ENCODE peak calls at places on chromosomes 12 and 14, in ten cellular contexts. S, T, R, E, G, N, X, H, Q and I are unnamed samples. For H3K36me3, the result is how much of the 10 kb centered on the place peaks cover.

GRCh38 chr14:56340921-56341320 is 222.7 kb downstream of the PELI2 start:
- DNase-seq in N (no peak), R (no peak), T (no peak), Q (no peak), E (no peak), H (no peak), S (no peak), G (no peak), X (no peak), I (no peak)

GRCh38 chr12:42568952-42569916 is 20.3 kb downstream of the PRICKLE1 start:
- DNase-seq in R (peak), Q (peak), X (no peak), T (peak), H (no peak), G (no peak), S (no peak), E (no peak), N (no peak), I (no peak)

GRCh38 chr12:4307593-4308333 is 13.2 kb upstream of the TIGAR start:
- DNase-seq in Q (peak), R (peak), G (peak), S (no peak), E (no peak), N (peak), X (peak), T (peak), H (peak), I (peak)

GRCh38 chr12:55728932-55729591 is at the start of gene CD63:
- DNase-seq in S (peak), R (peak), G (peak), H (peak), T (peak), Q (peak), N (peak), E (peak), X (peak), I (peak)

GRCh38 chr12:123085730-123086487 is 65.0 kb downstream of the PITPNM2 start:
- DNase-seq in Q (peak), H (peak), N (peak), E (no peak), G (no peak), T (peak), X (peak), R (no peak), S (peak), I (no peak)

GRCh38 chr12:51131745-51132521 is 41.0 kb downstream of the TFCP2 start:
- DNase-seq in N (no peak), S (no peak), R (no peak), T (no peak), G (no peak), H (no peak), Q (no peak), X (no peak), E (no peak), I (no peak)

GRCh38 chr12:19402743-19403400 is 36.4 kb upstream of the AEBP2 start:
- DNase-seq in S (peak), N (peak), R (no peak), G (no peak), Q (no peak), H (peak), E (no peak), T (peak), X (peak), I (no peak)

GRCh38 chr14:55026441-55026792 is 482 bp downstream of the WDHD1 start:
- DNase-seq in T (no peak), N (no peak), E (no peak), X (no peak), S (no peak), G (no peak), Q (peak), H (no peak), R (no peak), I (no peak)

GRCh38 chr14:56213288-56213687 is 95.1 kb downstream of the PELI2 start:
- DNase-seq in Q (no peak), X (no peak), G (no peak), T (no peak), R (no peak), N (no peak), E (no peak), S (no peak), H (no peak), I (no peak)

GRCh38 chr12:82931349-82932116 is 244.8 kb downstream of the TMTC2 start:
- DNase-seq in R (peak), Q (peak), H (no peak), X (no peak), N (no peak), T (no peak), S (no peak), G (no peak), E (no peak), I (no peak)

GRCh38 chr14:59566725-59567124 is 9.9 kb downstream of the CCDC175 start:
- DNase-seq in E (no peak), Q (no peak), N (no peak), T (no peak), R (no peak), G (no peak), X (no peak), S (no peak), H (no peak), I (no peak)

GRCh38 chr12:16553457-16553856 is 52.5 kb downstream of the LMO3 start:
- DNase-seq in N (no peak), T (peak), Q (no peak), H (no peak), R (no peak), X (no peak), E (no peak), G (no peak), S (no peak), I (no peak)

GRCh38 chr14:95258156-95258555 is 61.6 kb downstream of the CLMN start:
- DNase-seq in N (no peak), X (no peak), T (no peak), H (no peak), R (no peak), Q (no peak), S (no peak), G (no peak), E (no peak), I (no peak)

GRCh38 chr14:58598028-58598850 is 39.5 kb upstream of the DACT1 start:
- DNase-seq in N (no peak), X (no peak), S (no peak), E (no peak), R (no peak), H (no peak), Q (no peak), T (no peak), G (no peak), I (no peak)

GRCh38 chr14:78848234-78848820 is 678.2 kb downstream of the NRXN3 start:
- DNase-seq in S (no peak), Q (peak), R (peak), G (no peak), X (no peak), N (peak), H (peak), T (peak), E (no peak), I (no peak)

GRCh38 chr12:56836800-56837663 is 73.9 kb downstream of the HSD17B6 start:
- DNase-seq in R (no peak), S (no peak), G (no peak), H (no peak), E (no peak), N (no peak), T (peak), X (no peak), Q (peak), I (no peak)

GRCh38 chr14:97713023-97713422 is 915.8 kb downstream of the VRK1 start:
- DNase-seq in E (no peak), T (peak), Q (no peak), G (no peak), S (no peak), N (no peak), R (no peak), H (no peak), X (no peak), I (no peak)

GRCh38 chr12:121132601-121133481 is at the start of gene P2RX7:
- DNase-seq in X (peak), H (peak), T (peak), G (peak), N (peak), Q (peak), S (peak), E (peak), R (peak), I (peak)

GRCh38 chr12:547883-548470 is 88.2 kb downstream of the B4GALNT3 start:
- DNase-seq in S (no peak), H (no peak), G (peak), E (no peak), R (no peak), N (no peak), X (no peak), Q (no peak), T (no peak), I (no peak)

GRCh38 chr12:67358686-67359374 is 89.7 kb downstream of the CAND1 start:
- DNase-seq in N (no peak), E (no peak), Q (peak), R (no peak), G (no peak), X (no peak), H (no peak), T (peak), S (no peak), I (no peak)

GRCh38 chr12:77494306-77494705 is 336.4 kb upstream of the NAV3 start:
- DNase-seq in N (no peak), S (no peak), X (no peak), R (no peak), Q (peak), G (no peak), H (no peak), T (peak), E (no peak), I (no peak)

GRCh38 chr14:96634481-96634880 is 132.3 kb downstream of the PAPOLA start:
- DNase-seq in R (no peak), E (no peak), S (no peak), Q (no peak), G (no peak), N (no peak), T (no peak), X (no peak), H (no peak), I (no peak)

GRCh38 chr14:26841920-26842741 is 244.3 kb upstream of the NOVA1 start:
- DNase-seq in S (no peak), G (no peak), T (peak), Q (peak), X (no peak), R (no peak), N (peak), E (no peak), H (no peak), I (peak)

GRCh38 chr12:53053223-53054111 is 3.6 kb downstream of the TNS2 start:
- DNase-seq in N (peak), Q (peak), R (peak), S (no peak), X (peak), G (peak), T (no peak), E (no peak), H (peak), I (no peak)

GRCh38 chr14:50344116-50344775 is 32.1 kb downstream of the DMAC2L start:
- DNase-seq in R (no peak), S (no peak), N (no peak), E (no peak), T (peak), X (no peak), G (no peak), H (no peak), Q (no peak), I (no peak)

GRCh38 chr12:54373619-54374554 is 9.6 kb upstream of the GPR84 start:
- DNase-seq in S (no peak), N (no peak), Q (no peak), X (no peak), R (no peak), E (no peak), G (no peak), H (no peak), T (no peak), I (no peak)

GRCh38 chr12:59383426-59383822 is 212.4 kb upstream of the SLC16A7 start:
- DNase-seq in N (no peak), R (no peak), T (peak), E (no peak), G (no peak), H (no peak), S (no peak), Q (peak), X (no peak), I (no peak)

GRCh38 chr14:84036863-84037262 is 1493.1 kb upstream of the FLRT2 start:
- DNase-seq in G (no peak), R (no peak), E (no peak), N (no peak), T (peak), Q (peak), X (no peak), H (no peak), S (no peak), I (no peak)

GRCh38 chr12:2384533-2385328 is 331.9 kb downstream of the CACNA1C start:
- DNase-seq in T (peak), N (no peak), R (no peak), G (no peak), X (no peak), Q (peak), H (no peak), E (no peak), S (no peak), I (no peak)

GRCh38 chr14:34826661-34827060 is 48.5 kb downstream of the BAZ1A start:
- DNase-seq in N (no peak), G (no peak), Q (peak), T (peak), X (no peak), S (no peak), R (no peak), H (no peak), E (no peak), I (no peak)

GRCh38 chr14:84028205-84028604 is 1501.7 kb upstream of the FLRT2 start:
- DNase-seq in X (no peak), N (no peak), E (no peak), R (no peak), G (no peak), T (no peak), S (no peak), Q (no peak), H (no peak), I (no peak)

GRCh38 chr14:101071493-101071891 is 168.0 kb upstream of the RTL1 start:
- DNase-seq in S (peak), E (no peak), N (no peak), Q (no peak), X (no peak), H (no peak), G (no peak), R (no peak), T (no peak), I (no peak)

GRCh38 chr12:17640615-17641014 is 449.4 kb downstream of the RERGL start:
- DNase-seq in Q (no peak), H (no peak), N (no peak), E (no peak), X (no peak), R (no peak), G (no peak), T (no peak), S (no peak), I (no peak)

GRCh38 chr12:62660763-62661162 is 194.1 kb downstream of the MON2 start:
- DNase-seq in Q (peak), H (no peak), G (no peak), T (peak), S (no peak), N (no peak), R (no peak), E (no peak), X (no peak), I (no peak)

GRCh38 chr12:11771895-11772502 is 122.5 kb downstream of the ETV6 start:
- DNase-seq in E (no peak), H (no peak), N (no peak), T (peak), R (no peak), X (no peak), S (no peak), Q (no peak), G (no peak), I (no peak)

GRCh38 chr12:93669452-93669851 is 7.7 kb upstream of the CRADD start:
- DNase-seq in S (no peak), G (no peak), H (no peak), Q (no peak), T (no peak), N (no peak), R (no peak), E (no peak), X (no peak), I (no peak)

GRCh38 chr12:105931104-105931503 is 207.7 kb downstream of the NUAK1 start:
- DNase-seq in G (no peak), E (no peak), R (no peak), S (no peak), Q (no peak), T (no peak), X (no peak), H (no peak), N (no peak), I (no peak)

GRCh38 chr12:104339663-104340062 is 36.1 kb downstream of the EID3 start:
- DNase-seq in G (no peak), R (no peak), S (no peak), X (no peak), E (no peak), Q (no peak), T (peak), H (no peak), N (no peak), I (no peak)

GRCh38 chr12:111443586-111443985 is 37.9 kb downstream of the SH2B3 start:
- DNase-seq in G (no peak), N (peak), H (no peak), S (no peak), R (no peak), X (no peak), E (no peak), T (peak), Q (no peak), I (no peak)

GRCh38 chr14:31998220-31998559 is 78.9 kb upstream of the ARHGAP5 start:
- DNase-seq in E (no peak), X (no peak), N (no peak), T (no peak), H (no peak), S (no peak), Q (no peak), G (no peak), R (no peak), I (no peak)
- H3K36me3 ChIP-seq in E (under half), X (under half), N (under half), T (under half), H (under half), S (under half), Q (under half), G (under half), R (under half), I (under half)

GRCh38 chr12:117053597-117054201 is 45.5 kb downstream of the TESC start:
- DNase-seq in S (no peak), T (no peak), Q (no peak), E (no peak), X (no peak), R (no peak), G (no peak), H (no peak), N (no peak), I (no peak)
- H3K36me3 ChIP-seq in S (under half), T (under half), Q (under half), E (under half), X (under half), R (under half), G (under half), H (under half), N (under half), I (under half)

GRCh38 chr14:67576216-67576615 is 23.9 kb downstream of the PIGH start:
- DNase-seq in X (no peak), N (no peak), R (no peak), E (no peak), H (no peak), S (no peak), T (no peak), Q (no peak), G (no peak), I (no peak)
- H3K36me3 ChIP-seq in X (under half), N (under half), R (under half), E (under half), H (under half), S (under half), T (under half), Q (under half), G (under half), I (under half)

GRCh38 chr14:24150993-24151392 is 3.7 kb downstream of the RNF31 start:
- DNase-seq in G (no peak), Q (no peak), N (no peak), X (no peak), S (peak), E (no peak), R (no peak), H (no peak), T (no peak), I (no peak)

GRCh38 chr14:24149302-24149969 is 2.1 kb downstream of the RNF31 start:
- DNase-seq in N (no peak), S (no peak), H (no peak), Q (no peak), G (no peak), R (no peak), E (no peak), T (no peak), X (no peak), I (no peak)

GRCh38 chr14:24150567-24150966 is 3.3 kb downstream of the RNF31 start:
- DNase-seq in E (no peak), S (peak), H (no peak), R (no peak), T (no peak), X (no peak), Q (no peak), G (no peak), N (no peak), I (no peak)

GRCh38 chr14:24150061-24150460 is 2.8 kb downstream of the RNF31 start:
- DNase-seq in S (peak), H (no peak), Q (no peak), T (no peak), E (no peak), X (no peak), N (no peak), G (no peak), R (no peak), I (no peak)

DNA sequence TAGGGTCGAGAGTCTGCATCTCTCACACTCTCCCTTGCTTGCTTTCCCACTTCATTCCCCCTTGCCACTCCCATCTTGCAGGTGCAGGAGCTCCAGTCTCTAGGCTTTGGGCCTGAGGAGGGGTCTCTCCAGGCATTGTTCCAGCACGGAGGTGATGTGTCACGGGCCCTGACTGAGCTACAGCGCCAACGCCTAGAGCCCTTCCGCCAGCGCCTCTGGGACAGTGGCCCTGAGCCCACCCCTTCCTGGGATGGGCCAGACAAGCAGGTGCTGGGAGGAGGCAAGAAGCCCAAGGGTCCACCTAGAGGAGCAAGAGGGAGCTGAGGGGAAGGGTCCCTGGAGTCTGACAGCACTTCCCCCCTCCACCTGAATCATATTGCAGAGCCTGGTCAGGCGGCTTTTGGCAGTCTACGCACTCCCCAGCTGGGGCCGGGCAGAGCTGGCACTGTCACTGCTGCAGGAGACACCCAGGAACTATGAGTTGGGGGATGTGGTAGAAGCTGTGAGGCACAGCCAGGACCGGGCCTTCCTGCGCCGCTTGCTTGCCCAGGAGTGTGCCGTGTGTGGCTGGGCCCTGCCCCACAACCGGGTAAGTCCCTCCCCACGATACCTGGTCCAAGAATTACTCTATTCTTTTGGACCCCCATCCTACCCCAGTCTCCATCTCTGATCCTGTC is 4.2 kb downstream of the RNF31 start:
- DNase-seq in N (no peak), G (no peak), H (no peak), T (no peak), Q (no peak), E (no peak), S (no peak), X (no peak), R (no peak), I (no peak)
- H3K36me3 ChIP-seq in N (under half), G (under half), H (half or more), T (under half), Q (half or more), E (half or more), S (under half), X (half or more), R (under half), I (under half)

GRCh38 chr12:118164798-118165486 is 29.0 kb downstream of the PEBP1 start:
- DNase-seq in N (peak), T (no peak), H (no peak), E (no peak), R (peak), Q (peak), S (no peak), G (no peak), X (no peak), I (no peak)
- H3K36me3 ChIP-seq in N (under half), T (under half), H (under half), E (under half), R (under half), Q (half or more), S (under half), G (under half), X (half or more), I (under half)

GRCh38 chr14:103696027-103696402 is 19.2 kb downstream of the XRCC3 start:
- DNase-seq in S (no peak), T (no peak), N (no peak), X (peak), Q (no peak), G (no peak), E (no peak), H (no peak), R (no peak), I (no peak)

GRCh38 chr14:103697196-103697595 is 18.1 kb downstream of the XRCC3 start:
- DNase-seq in G (no peak), X (no peak), S (no peak), H (no peak), T (no peak), E (no peak), N (no peak), R (no peak), Q (no peak), I (no peak)

GRCh38 chr14:103694572-103695026 is 20.7 kb downstream of the XRCC3 start:
- DNase-seq in E (no peak), H (no peak), S (no peak), Q (no peak), T (no peak), N (no peak), X (no peak), R (peak), G (no peak), I (no peak)

GRCh38 chr14:103696466-103697071 is 18.7 kb downstream of the XRCC3 start:
- DNase-seq in N (no peak), Q (peak), E (no peak), S (peak), T (peak), G (no peak), R (no peak), X (peak), H (peak), I (no peak)

GRCh38 chr14:103695331-103696026 is 19.8 kb downstream of the XRCC3 start:
- DNase-seq in T (no peak), R (no peak), N (no peak), S (no peak), Q (no peak), G (no peak), E (no peak), X (no peak), H (no peak), I (no peak)
- H3K36me3 ChIP-seq in T (under half), R (under half), N (under half), S (under half), Q (half or more), G (under half), E (under half), X (half or more), H (under half), I (under half)